ENCODE peak calls at places on chromosomes 16 and 17, in nine cellular contexts. F is H1, N is GM23248, C is small intestine, H is aorta, J is psoas muscle, A is H7, W is uterus, G is neural progenitor cell. E is an unnamed sample.

GRCh38 chr16:73890524-73891500 is 405.8 kb upstream of the PSMD7 start:
- DNase-seq in F (peak), N (no peak), C (no peak), H (no peak), J (no peak), A (peak), W (no peak), G (peak), E (peak)

GRCh38 chr17:19301274-19301946 is 61.1 kb downstream of the B9D1 start:
- DNase-seq in F (no peak), N (no peak), C (no peak), H (no peak), J (no peak), A (no peak), W (no peak), G (no peak), E (no peak)

GRCh38 chr17:54085934-54086333 is 263.2 kb downstream of the KIF2B start:
- DNase-seq in F (peak), N (no peak), C (no peak), H (no peak), J (no peak), A (peak), W (no peak), G (peak), E (no peak)

GRCh38 chr17:67995568-67996191 is 589 bp downstream of the C17orf58 start:
- DNase-seq in F (no peak), N (peak), C (peak), H (peak), J (peak), A (peak), W (peak), G (peak), E (peak)

GRCh38 chr16:87392823-87393679 is 915 bp downstream of the MAP1LC3B start:
- DNase-seq in F (no peak), N (peak), C (peak), H (peak), J (peak), A (no peak), W (peak), G (peak), E (peak)

GRCh38 chr16:27642753-27643152 is 92.8 kb downstream of the KATNIP start:
- DNase-seq in F (no peak), N (peak), C (no peak), H (no peak), J (no peak), A (peak), W (no peak), G (peak), E (peak)

GRCh38 chr17:4522661-4523060 is 24.0 kb downstream of the SPNS2 start:
- DNase-seq in F (no peak), N (no peak), C (no peak), H (no peak), J (peak), A (no peak), W (no peak), G (peak), E (no peak)

GRCh38 chr17:27743288-27743885 is 56.9 kb downstream of the NOS2 start:
- DNase-seq in F (no peak), N (no peak), C (no peak), H (no peak), J (no peak), A (no peak), W (no peak), G (no peak), E (no peak)

GRCh38 chr17:75652341-75652740 is 14.6 kb downstream of the RECQL5 start:
- DNase-seq in F (no peak), N (no peak), C (no peak), H (peak), J (no peak), A (no peak), W (no peak), G (no peak), E (no peak)

GRCh38 chr16:19589771-19590302 is 34.3 kb downstream of the VPS35L start:
- DNase-seq in F (no peak), N (peak), C (no peak), H (no peak), J (no peak), A (no peak), W (no peak), G (no peak), E (peak)

GRCh38 chr17:15512310-15512709 is 44.9 kb upstream of the CDRT4 start:
- DNase-seq in F (no peak), N (no peak), C (no peak), H (no peak), J (no peak), A (no peak), W (no peak), G (no peak), E (no peak)

GRCh38 chr17:31321481-31321880 is at the start of gene EVI2A:
- DNase-seq in F (no peak), N (peak), C (peak), H (no peak), J (no peak), A (no peak), W (no peak), G (peak), E (peak)

GRCh38 chr17:82959990-82960418 is 119.4 kb upstream of the METRNL start:
- DNase-seq in F (no peak), N (no peak), C (no peak), H (peak), J (peak), A (no peak), W (no peak), G (no peak), E (no peak)

GRCh38 chr16:21302898-21303528 is 24.9 kb upstream of the CRYM start:
- DNase-seq in F (no peak), N (peak), C (peak), H (no peak), J (no peak), A (no peak), W (no peak), G (no peak), E (peak)

GRCh38 chr17:75832652-75833400 is 11.4 kb downstream of the UNC13D start:
- DNase-seq in F (no peak), N (no peak), C (no peak), H (no peak), J (no peak), A (peak), W (no peak), G (no peak), E (no peak)

GRCh38 chr16:27377666-27378485 is 24.1 kb upstream of the IL21R start:
- DNase-seq in F (no peak), N (no peak), C (no peak), H (no peak), J (no peak), A (no peak), W (no peak), G (no peak), E (no peak)

GRCh38 chr17:47776330-47777197 is 43.5 kb downstream of the TBX21 start:
- DNase-seq in F (no peak), N (peak), C (peak), H (no peak), J (no peak), A (peak), W (no peak), G (peak), E (peak)

GRCh38 chr17:48871035-48871550 is 21.5 kb upstream of the ATP5MC1 start:
- DNase-seq in F (no peak), N (no peak), C (peak), H (no peak), J (no peak), A (no peak), W (no peak), G (no peak), E (no peak)

GRCh38 chr17:9050801-9051401 is 29.6 kb downstream of the NTN1 start:
- DNase-seq in F (peak), N (no peak), C (no peak), H (no peak), J (no peak), A (peak), W (no peak), G (peak), E (peak)

DNA sequence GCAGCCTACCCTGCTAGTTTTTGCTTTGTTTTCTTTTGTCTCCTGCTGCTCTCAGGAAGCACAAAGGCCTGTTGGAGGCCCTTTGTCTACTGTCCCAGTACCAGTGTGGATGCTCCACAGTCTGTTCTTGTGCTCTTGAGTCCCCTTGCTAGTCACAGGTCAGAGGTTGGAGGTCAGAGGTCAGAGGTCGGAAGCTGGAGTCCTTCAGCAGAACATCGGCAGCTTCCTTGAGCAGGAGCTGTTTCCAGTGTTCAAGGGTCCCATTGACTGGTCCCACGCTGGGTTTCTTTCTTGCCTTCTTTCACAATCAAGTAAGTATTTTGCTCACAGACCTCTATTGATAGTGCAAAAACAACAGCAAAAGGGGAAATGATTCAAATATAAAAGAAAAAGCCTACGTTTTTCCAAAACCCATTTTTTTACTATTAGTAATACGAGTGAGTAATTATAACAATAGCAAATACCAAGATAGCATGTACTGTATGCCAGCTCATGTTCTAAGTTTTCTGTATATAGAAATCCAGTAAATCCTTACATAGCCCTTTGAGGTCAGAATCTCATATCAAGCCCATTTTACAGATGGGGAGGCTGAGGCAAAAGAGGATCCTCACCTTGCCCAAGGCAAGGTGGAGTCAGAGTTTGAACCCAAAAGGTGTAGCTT is 10.9 kb upstream of the IL34 start:
- DNase-seq in F (no peak), N (peak), C (no peak), H (no peak), J (no peak), A (no peak), W (no peak), G (peak), E (peak)
- H3K4me3 ChIP-seq in F (no peak), N (peak), C (no peak), H (no peak), J (no peak), A (no peak), W (no peak), G (no peak), E (no peak)

DNA sequence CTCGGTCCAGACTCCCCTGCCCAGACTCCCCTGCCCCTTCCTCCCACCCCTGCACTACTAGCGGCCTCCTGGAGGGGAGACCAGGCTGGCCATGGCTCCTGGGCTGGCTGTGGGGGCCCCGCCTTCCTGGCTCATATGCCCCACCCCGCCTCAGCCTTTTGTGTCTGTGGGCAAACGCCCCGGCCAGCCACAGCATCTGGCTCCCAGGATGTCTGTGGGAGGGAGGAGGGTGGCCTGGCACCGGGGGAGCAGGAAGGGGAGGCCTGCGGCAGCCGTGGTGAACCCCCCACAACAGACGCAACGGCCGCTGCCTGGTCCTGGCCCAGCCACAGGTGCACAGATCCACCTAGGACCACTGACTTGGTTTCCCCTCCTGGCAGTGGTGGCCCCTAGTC is 32.9 kb downstream of the BAHCC1 start:
- DNase-seq in F (no peak), N (peak), C (peak), H (no peak), J (peak), A (no peak), W (no peak), G (no peak), E (no peak)
- H3K4me3 ChIP-seq in F (no peak), N (no peak), C (no peak), H (no peak), J (no peak), A (no peak), W (no peak), G (no peak), E (no peak)

GRCh38 chr16:24041834-24042631 is 206.2 kb downstream of the PRKCB start:
- DNase-seq in F (peak), N (peak), C (peak), H (no peak), J (no peak), A (peak), W (no peak), G (peak), E (peak)

GRCh38 chr16:24035127-24035842 is 199.5 kb downstream of the PRKCB start:
- DNase-seq in F (no peak), N (no peak), C (no peak), H (no peak), J (no peak), A (peak), W (no peak), G (peak), E (no peak)

GRCh38 chr16:24036038-24036543 is 200.3 kb downstream of the PRKCB start:
- DNase-seq in F (no peak), N (no peak), C (no peak), H (no peak), J (no peak), A (no peak), W (no peak), G (no peak), E (no peak)

GRCh38 chr16:24037335-24037734 is 201.6 kb downstream of the PRKCB start:
- DNase-seq in F (no peak), N (no peak), C (no peak), H (no peak), J (no peak), A (no peak), W (no peak), G (no peak), E (no peak)

GRCh38 chr16:24036614-24037013 is 200.8 kb downstream of the PRKCB start:
- DNase-seq in F (no peak), N (peak), C (peak), H (no peak), J (no peak), A (peak), W (no peak), G (peak), E (peak)
- H3K4me3 ChIP-seq in F (no peak), N (no peak), C (no peak), H (no peak), J (no peak), A (no peak), W (no peak), G (no peak), E (no peak)

DNA sequence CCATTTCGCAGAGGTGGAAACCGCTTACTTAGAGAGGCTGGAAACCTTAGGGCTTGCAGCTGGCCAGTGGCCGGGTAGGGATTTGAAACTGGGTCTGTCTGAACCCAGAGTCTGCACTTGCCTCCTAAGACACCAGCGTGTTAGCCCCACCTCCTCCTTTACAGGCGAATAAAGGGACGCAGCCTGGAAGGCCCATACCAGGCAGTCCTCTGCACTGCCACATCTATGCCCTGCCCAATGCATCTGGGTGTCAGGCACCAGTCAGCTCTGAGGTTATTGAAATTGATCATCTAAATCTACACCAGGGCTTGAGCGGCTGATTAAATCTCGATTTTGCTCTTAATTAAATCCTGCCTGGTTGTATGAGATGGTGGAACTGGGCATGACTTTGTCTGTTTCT is 19.9 kb upstream of the NAGS start:
- DNase-seq in F (no peak), N (no peak), C (no peak), H (no peak), J (no peak), A (peak), W (no peak), G (peak), E (no peak)
- H3K4me3 ChIP-seq in F (peak), N (no peak), C (no peak), H (no peak), J (peak), A (peak), W (no peak), G (peak), E (peak)

E was measured in choroid plexus epithelial cell.